ENCODE peak calls at places on chromosomes 2 and 18, in six cellular contexts. A is GM10248, Q is mucosa of descending colon, E is kidney epithelial cell, I is psoas muscle, N is AG09309. T is an unnamed sample.

GRCh38 chr2:159904565-159905281 is 106.7 kb upstream of the CD302 start:
- DNase-seq in A (peak), Q (peak), E (no peak), I (peak), N (no peak), T (peak)

GRCh38 chr18:22417496-22418188 is at the start of gene CTAGE1:
- DNase-seq in A (no peak), Q (no peak), E (no peak), I (no peak), N (no peak), T (no peak)

GRCh38 chr2:99342536-99342935 is 5.3 kb downstream of the EIF5B start:
- DNase-seq in A (no peak), Q (no peak), E (no peak), I (no peak), N (no peak), T (no peak)

GRCh38 chr18:78716022-78716421 is 263.6 kb upstream of the SALL3 start:
- DNase-seq in A (no peak), Q (peak), E (no peak), I (no peak), N (no peak), T (no peak)

GRCh38 chr2:62441824-62442223 is 64.2 kb downstream of the TMEM17 start:
- DNase-seq in A (no peak), Q (no peak), E (no peak), I (no peak), N (no peak), T (no peak)

GRCh38 chr2:235402444-235402843 is 91.4 kb upstream of the AGAP1 start:
- DNase-seq in A (no peak), Q (no peak), E (no peak), I (no peak), N (no peak), T (no peak)

GRCh38 chr2:239249781-239250180 is 151.0 kb downstream of the HDAC4 start:
- DNase-seq in A (no peak), Q (peak), E (no peak), I (peak), N (no peak), T (no peak)

GRCh38 chr2:67006373-67006960 is 390.7 kb upstream of the ETAA1 start:
- DNase-seq in A (no peak), Q (no peak), E (no peak), I (no peak), N (no peak), T (no peak)

GRCh38 chr2:238973038-238973772 is 125.3 kb downstream of the TWIST2 start:
- DNase-seq in A (peak), Q (no peak), E (no peak), I (no peak), N (no peak), T (no peak)

GRCh38 chr18:65287642-65288041 is 463.2 kb upstream of the CDH7 start:
- DNase-seq in A (no peak), Q (no peak), E (no peak), I (no peak), N (no peak), T (no peak)

GRCh38 chr2:208062113-208062512 is 36.8 kb upstream of the PLEKHM3 start:
- DNase-seq in A (no peak), Q (no peak), E (no peak), I (no peak), N (no peak), T (no peak)

GRCh38 chr18:45590060-45590537 is 25.2 kb upstream of the SLC14A2 start:
- DNase-seq in A (no peak), Q (no peak), E (no peak), I (no peak), N (no peak), T (no peak)

GRCh38 chr2:216222650-216223352 is 113.7 kb downstream of the XRCC5 start:
- DNase-seq in A (peak), Q (no peak), E (no peak), I (no peak), N (no peak), T (peak)

GRCh38 chr2:180238729-180239128 is 231.6 kb upstream of the CWC22 start:
- DNase-seq in A (no peak), Q (peak), E (no peak), I (no peak), N (no peak), T (no peak)

GRCh38 chr2:200302940-200303727 is 3.4 kb upstream of the SPATS2L start:
- DNase-seq in A (no peak), Q (no peak), E (peak), I (no peak), N (no peak), T (no peak)

GRCh38 chr2:102282646-102283045 is 28.7 kb upstream of the IL1RL1 start:
- DNase-seq in A (no peak), Q (no peak), E (no peak), I (no peak), N (no peak), T (no peak)

GRCh38 chr18:59386909-59387515 is 27.9 kb upstream of the LMAN1 start:
- DNase-seq in A (no peak), Q (no peak), E (no peak), I (no peak), N (no peak), T (no peak)

GRCh38 chr2:213416832-213417231 is 132.6 kb downstream of the SPAG16 start:
- DNase-seq in A (no peak), Q (no peak), E (no peak), I (no peak), N (no peak), T (no peak)

GRCh38 chr2:67268806-67269205 is 128.3 kb upstream of the ETAA1 start:
- DNase-seq in A (no peak), Q (no peak), E (no peak), I (no peak), N (no peak), T (no peak)

GRCh38 chr2:73877071-73877802 is 15.6 kb upstream of the ACTG2 start:
- DNase-seq in A (no peak), Q (no peak), E (no peak), I (no peak), N (no peak), T (no peak)

GRCh38 chr2:100757621-100758394 is 62.1 kb upstream of the NPAS2 start:
- DNase-seq in A (no peak), Q (no peak), E (no peak), I (no peak), N (peak), T (no peak)

GRCh38 chr2:160822006-160822405 is 328.4 kb upstream of the RBMS1 start:
- DNase-seq in A (no peak), Q (no peak), E (no peak), I (no peak), N (no peak), T (no peak)

GRCh38 chr2:188645982-188646381 is 328.2 kb upstream of the COL3A1 start:
- DNase-seq in A (no peak), Q (no peak), E (no peak), I (no peak), N (no peak), T (no peak)

GRCh38 chr18:54222922-54223567 is 1.4 kb downstream of the MBD2 start:
- DNase-seq in A (no peak), Q (no peak), E (no peak), I (no peak), N (no peak), T (no peak)

GRCh38 chr2:128264881-128265607 is 53.6 kb downstream of the HS6ST1 start:
- DNase-seq in A (no peak), Q (no peak), E (no peak), I (peak), N (no peak), T (no peak)

DNA sequence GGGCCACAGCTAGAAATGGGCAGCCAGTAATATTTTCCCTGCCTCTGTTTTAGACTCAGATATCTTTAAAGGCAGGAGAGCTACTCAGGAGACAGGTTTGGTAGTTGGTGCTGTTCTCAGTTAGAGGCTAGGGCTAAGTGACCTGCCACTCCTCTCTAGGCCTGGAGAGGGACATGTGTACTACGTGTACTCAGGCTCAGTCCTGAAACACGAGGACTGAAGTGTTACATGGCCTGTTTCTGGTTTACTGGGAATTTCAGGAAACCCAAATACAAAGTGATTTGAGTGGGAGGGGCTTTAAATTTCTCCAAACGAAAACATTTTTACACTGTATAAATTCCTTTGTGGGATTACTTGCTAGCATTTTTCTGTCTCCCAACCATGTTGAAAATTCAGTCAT is 343.4 kb downstream of the CYP26B1 start:
- DNase-seq in A (no peak), Q (no peak), E (no peak), I (no peak), N (peak), T (peak)
- TF ChIP-seq CTCF in A (no peak), Q (no peak), E (no peak), I (peak), N (peak), T (peak)

GRCh38 chr2:3199660-3200345 is 177.8 kb downstream of the EIPR1 start:
- DNase-seq in A (no peak), Q (no peak), E (no peak), I (no peak), N (no peak), T (no peak)
- TF ChIP-seq CTCF in A (no peak), Q (no peak), E (no peak), I (no peak), N (no peak), T (no peak)

DNA sequence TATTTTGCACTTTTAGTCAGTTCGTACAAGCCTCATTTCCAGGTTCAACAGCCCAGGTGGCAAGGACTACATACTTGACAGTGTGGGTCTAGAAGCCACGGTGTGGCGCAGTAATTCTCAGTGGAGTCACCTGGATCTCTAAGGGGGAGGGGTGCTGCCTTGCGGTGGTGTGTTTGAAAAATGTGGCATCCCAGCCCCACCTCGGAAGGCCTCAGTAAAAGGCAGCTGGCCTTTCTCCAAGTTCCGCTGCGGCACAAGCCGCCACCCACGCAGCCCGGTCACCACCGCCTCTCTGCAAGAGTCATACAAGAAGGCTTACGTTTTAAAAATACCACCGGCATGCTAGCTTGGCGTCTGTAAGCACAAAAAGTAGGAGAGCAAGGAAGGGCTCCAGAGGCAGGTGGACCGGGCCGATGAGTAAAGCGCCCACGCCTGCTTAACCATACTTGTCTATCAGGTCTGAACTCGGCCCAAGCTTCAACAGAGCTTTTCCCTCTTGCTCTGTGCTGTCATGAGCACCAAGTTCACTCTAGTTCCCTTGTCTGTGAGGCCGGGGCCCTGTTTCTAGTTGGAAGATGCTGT is 49.5 kb downstream of the SPRED2 start:
- DNase-seq in A (peak), Q (peak), E (peak), I (peak), N (peak), T (peak)
- TF ChIP-seq CTCF in A (peak), Q (peak), E (peak), I (no peak), N (no peak), T (no peak)

GRCh38 chr18:11750171-11750570 is 61.1 kb downstream of the GNAL start:
- DNase-seq in A (no peak), Q (no peak), E (no peak), I (no peak), N (no peak), T (no peak)

GRCh38 chr18:11749305-11749704 is 60.2 kb downstream of the GNAL start:
- DNase-seq in A (no peak), Q (no peak), E (no peak), I (no peak), N (no peak), T (no peak)

GRCh38 chr18:11747731-11748130 is 58.7 kb downstream of the GNAL start:
- DNase-seq in A (no peak), Q (no peak), E (no peak), I (no peak), N (no peak), T (no peak)

GRCh38 chr18:11750581-11751304 is 61.7 kb downstream of the GNAL start:
- DNase-seq in A (no peak), Q (no peak), E (no peak), I (no peak), N (no peak), T (no peak)

GRCh38 chr18:11747286-11747685 is 58.2 kb downstream of the GNAL start:
- DNase-seq in A (no peak), Q (no peak), E (no peak), I (no peak), N (no peak), T (no peak)
- TF ChIP-seq CTCF in A (no peak), Q (no peak), E (no peak), I (no peak), N (no peak), T (no peak)